ENCODE peak calls at places on chromosomes 4 and X, in six cellular contexts. P, S, T, Y, U and F are unnamed samples.

GRCh38 chrX:109774136-109774535 is 41.1 kb upstream of the ACSL4 start:
- DNase-seq in U (no peak), T (no peak), Y (no peak), S (no peak), P (no peak), F (no peak)

GRCh38 chrX:100072286-100072685 is 337.8 kb downstream of the PCDH19 start:
- DNase-seq in P (no peak), T (no peak), U (no peak), S (no peak), Y (no peak), F (no peak)

GRCh38 chr4:53706422-53707032 is 115.2 kb upstream of the LNX1 start:
- DNase-seq in P (peak; percentile 56), U (peak; percentile 23), S (peak; percentile 73), T (no peak), Y (no peak), F (no peak)

GRCh38 chr4:72886602-72887001 is 182.9 kb downstream of the COX18 start:
- DNase-seq in U (no peak), T (no peak), P (no peak), S (peak; percentile 34), Y (no peak), F (no peak)

GRCh38 chrX:150712619-150713018 is 19.4 kb downstream of the MTMR1 start:
- DNase-seq in T (no peak), U (no peak), P (no peak), S (no peak), Y (no peak), F (no peak)

GRCh38 chr4:22962186-22962786 is 269.5 kb downstream of the GBA3 start:
- DNase-seq in Y (no peak), P (peak; percentile 53), T (no peak), U (no peak), S (peak; percentile 49), F (no peak)

GRCh38 chrX:20363003-20363674 is 96.4 kb upstream of the RPS6KA3 start:
- DNase-seq in Y (no peak), P (no peak), T (peak; percentile 21), S (no peak), U (no peak), F (no peak)

GRCh38 chr4:11724731-11725130 is 296.0 kb upstream of the HS3ST1 start:
- DNase-seq in U (no peak), S (no peak), Y (no peak), T (no peak), P (no peak), F (no peak)

GRCh38 chrX:68462653-68463052 is 29.4 kb upstream of the OPHN1 start:
- DNase-seq in T (no peak), S (peak; percentile 29), P (peak; percentile 59), Y (no peak), U (peak; percentile 32), F (no peak)

GRCh38 chr4:15690020-15690809 is 8.6 kb downstream of the FAM200B start:
- DNase-seq in U (no peak), Y (no peak), T (no peak), S (no peak), P (peak; percentile 66), F (no peak)
- H3K27ac ChIP-seq in U (peak overlapping the region; percentile 42), Y (no peak overlapping the region), T (no peak overlapping the region), S (peak overlapping the region; percentile 78), P (peak overlapping the region; percentile 87), F (no peak overlapping the region)

DNA sequence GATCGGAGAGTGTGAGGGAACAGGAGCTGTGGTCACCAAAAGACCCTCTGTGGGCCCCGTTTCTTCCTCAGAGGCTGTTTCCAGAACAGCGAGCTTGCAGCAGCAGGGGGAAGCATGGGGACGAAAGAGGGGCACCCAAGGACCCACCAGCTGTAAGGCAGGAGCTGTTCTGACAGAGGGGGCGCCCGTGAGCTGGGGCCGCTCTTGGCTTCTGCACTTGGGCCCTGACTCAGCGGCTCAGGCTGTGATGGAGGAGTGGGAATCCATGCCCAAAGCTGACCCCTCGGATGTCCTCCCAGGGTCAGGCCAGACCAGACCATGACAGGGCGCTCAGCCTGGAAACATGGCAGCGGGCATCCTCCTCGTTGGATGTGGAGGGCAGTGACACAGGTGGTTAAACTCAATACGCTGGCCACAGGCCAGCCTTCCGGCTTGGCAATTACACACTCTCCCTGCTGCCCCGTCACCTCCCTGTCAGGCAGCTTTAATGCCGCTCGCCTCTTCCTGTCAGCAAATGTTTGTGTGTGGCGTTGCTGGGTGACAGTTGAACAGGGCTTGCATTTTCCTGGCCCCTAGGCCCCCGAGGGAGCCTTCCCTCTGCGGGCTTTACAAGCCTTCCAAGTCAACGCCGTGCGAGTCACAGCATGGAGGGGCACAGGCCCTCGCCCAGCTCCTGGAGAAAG is 620.2 kb downstream of the BCOR start:
- DNase-seq in Y (no peak), P (peak; percentile 94), U (peak; percentile 8), S (peak; percentile 53), T (peak; percentile 35), F (no peak)
- TF ChIP-seq CTCF in Y (no peak), P (peak; percentile 79), U (no peak), S (peak; percentile 24), T (no peak), F (no peak)

GRCh38 chr4:915041-915474 is 17.1 kb downstream of the GAK start:
- DNase-seq in T (peak; percentile 7), P (no peak), U (no peak), S (no peak), Y (peak; percentile 10), F (peak; percentile 70)
- H3K4me3 ChIP-seq in T (no peak overlapping the region), P (no peak overlapping the region), U (peak overlapping the region; percentile 10), S (no peak overlapping the region), Y (no peak overlapping the region), F (no peak overlapping the region)

DNA sequence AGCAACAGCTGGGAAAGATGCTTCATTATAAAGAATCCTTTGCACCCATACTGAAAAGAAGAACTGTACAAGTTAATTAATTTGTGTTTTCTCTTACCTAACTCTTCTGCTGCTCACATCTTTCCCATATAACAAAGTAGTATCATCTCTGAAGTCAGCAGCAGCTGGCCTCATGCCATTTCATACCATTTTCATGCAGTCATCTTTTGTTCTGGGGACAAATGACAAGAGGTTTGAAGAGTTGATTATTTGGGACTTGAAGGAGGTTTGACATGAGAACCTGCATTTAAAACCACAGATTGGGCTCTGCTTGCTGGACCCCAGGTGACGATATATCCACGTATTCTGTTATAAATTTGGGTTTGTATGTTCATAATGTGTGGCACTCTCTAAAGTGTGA is 430.3 kb downstream of the SPRY1 start:
- DNase-seq in U (peak; percentile 63), P (no peak), Y (no peak), S (no peak), T (no peak), F (no peak)
- H3K27ac ChIP-seq in U (no peak overlapping the region), P (no peak overlapping the region), Y (no peak overlapping the region), S (no peak overlapping the region), T (no peak overlapping the region), F (no peak overlapping the region)